ENCODE peak calls at places on chromosomes 6 and 20, in eight cellular contexts. M is AG09309; R is colonic mucosa; Z is brain microvascular endothelial cell; P is GM06990; T is A549; W is CD8-positive, alpha-beta T cell; C is ovary. F is an unnamed sample.

GRCh38 chr6:35415065-35415880 is 36.9 kb upstream of the FANCE start:
- DNase-seq in M (peak), R (peak), Z (peak), P (no peak), T (peak), W (no peak), C (peak), F (no peak)

GRCh38 chr20:53089866-53090265 is 117.7 kb downstream of the TSHZ2 start:
- DNase-seq in M (no peak), R (no peak), Z (no peak), P (no peak), T (no peak), W (no peak), C (no peak), F (no peak)

GRCh38 chr6:169115632-169116031 is 138.0 kb downstream of the THBS2 start:
- DNase-seq in M (no peak), R (no peak), Z (no peak), P (no peak), T (no peak), W (no peak), C (no peak), F (no peak)

GRCh38 chr20:10985536-10985935 is 311.7 kb upstream of the JAG1 start:
- DNase-seq in M (no peak), R (no peak), Z (peak), P (no peak), T (no peak), W (no peak), C (no peak), F (peak)

GRCh38 chr6:169454872-169455204 is 201.2 kb upstream of the THBS2 start:
- DNase-seq in M (no peak), R (no peak), Z (no peak), P (no peak), T (no peak), W (no peak), C (no peak), F (no peak)

GRCh38 chr6:96391776-96392175 is 129.8 kb upstream of the UFL1 start:
- DNase-seq in M (no peak), R (no peak), Z (no peak), P (no peak), T (no peak), W (no peak), C (no peak), F (no peak)

GRCh38 chr6:9126845-9127560 is 691.7 kb upstream of the SLC35B3 start:
- DNase-seq in M (no peak), R (no peak), Z (peak), P (no peak), T (peak), W (no peak), C (no peak), F (no peak)

GRCh38 chr20:43379239-43379917 is 78.3 kb upstream of the SRSF6 start:
- DNase-seq in M (peak), R (no peak), Z (peak), P (no peak), T (peak), W (no peak), C (no peak), F (peak)

GRCh38 chr6:44542401-44543116 is 155.1 kb downstream of the CDC5L start:
- DNase-seq in M (no peak), R (no peak), Z (no peak), P (no peak), T (no peak), W (no peak), C (no peak), F (no peak)

GRCh38 chr20:13142143-13142542 is 78.9 kb upstream of the ISM1 start:
- DNase-seq in M (no peak), R (no peak), Z (no peak), P (no peak), T (no peak), W (no peak), C (no peak), F (no peak)

GRCh38 chr6:52994789-52995078 is 350 bp downstream of the GSTA4 start:
- DNase-seq in M (no peak), R (peak), Z (no peak), P (no peak), T (no peak), W (peak), C (peak), F (no peak)

GRCh38 chr20:22403860-22404608 is 180.3 kb downstream of the FOXA2 start:
- DNase-seq in M (no peak), R (peak), Z (no peak), P (no peak), T (no peak), W (no peak), C (no peak), F (no peak)

GRCh38 chr6:296151-297122 is 4.2 kb downstream of the DUSP22 start:
- DNase-seq in M (no peak), R (no peak), Z (no peak), P (peak), T (no peak), W (peak), C (no peak), F (no peak)
- H3K4me3 ChIP-seq in M (no peak), R (no peak), Z (no peak), P (peak), T (no peak), W (no peak), C (no peak), F (no peak)

DNA sequence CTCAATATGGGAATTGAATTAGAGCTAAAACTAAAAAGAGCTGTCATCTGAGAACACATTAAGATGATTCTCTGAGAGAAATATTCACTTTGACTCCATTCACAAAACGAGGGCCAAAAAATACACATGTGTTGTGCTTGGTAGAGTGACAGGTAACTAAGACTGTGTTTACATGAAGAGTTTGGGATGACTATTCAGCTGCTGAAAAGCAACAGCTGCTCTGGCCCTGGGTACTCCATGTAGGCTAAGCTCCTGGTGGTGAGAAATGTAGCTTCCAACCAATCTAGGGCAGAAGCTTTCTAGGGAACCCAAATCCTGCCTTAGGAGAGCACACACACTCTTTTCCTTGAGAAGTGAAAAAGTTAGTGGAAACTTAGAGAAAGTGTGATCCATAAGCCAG is 184.5 kb downstream of the COL21A1 start:
- DNase-seq in M (no peak), R (no peak), Z (no peak), P (no peak), T (no peak), W (no peak), C (no peak), F (no peak)
- TF ChIP-seq CTCF in M (no peak), R (no peak), Z (no peak), P (no peak), T (no peak), W (no peak), C (no peak), F (no peak)

DNA sequence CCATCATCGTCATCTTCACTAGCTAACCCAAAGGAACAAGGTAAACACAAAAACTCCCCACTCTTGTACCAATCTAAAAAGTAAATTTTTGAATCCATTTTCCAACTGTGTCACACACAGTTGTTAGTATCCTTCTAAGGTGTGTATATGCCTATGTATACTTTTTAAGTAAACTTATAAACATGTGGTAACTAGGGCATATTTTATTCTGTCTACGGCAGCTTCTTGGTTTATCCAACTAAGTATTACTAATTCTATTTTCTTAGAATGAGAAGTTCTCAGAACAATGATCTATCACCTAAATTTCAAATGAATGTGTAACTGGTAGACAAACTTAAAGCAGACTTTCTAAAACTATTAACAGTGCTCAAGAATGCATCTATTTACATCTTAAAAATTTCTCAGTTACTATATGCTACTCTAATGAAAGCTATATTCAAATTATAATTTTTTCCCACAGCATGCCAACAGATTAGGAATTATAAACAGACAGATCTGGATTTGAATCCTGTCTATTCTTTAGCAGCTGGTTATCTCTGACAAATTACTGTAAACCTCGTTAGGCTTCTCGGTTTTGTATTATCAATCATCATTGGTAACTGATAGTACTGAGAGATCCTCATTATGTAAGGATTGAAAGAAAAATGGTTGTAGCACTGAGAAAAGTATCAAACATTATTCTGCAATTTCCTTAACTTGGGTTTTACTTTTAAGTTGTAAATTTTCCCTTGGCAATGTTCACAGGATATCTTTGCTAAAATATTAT is 1.7 kb upstream of the PLN start:
- DNase-seq in M (no peak), R (no peak), Z (no peak), P (no peak), T (no peak), W (no peak), C (no peak), F (no peak)
- H3K4me3 ChIP-seq in M (no peak), R (no peak), Z (no peak), P (no peak), T (no peak), W (no peak), C (peak), F (no peak)

DNA sequence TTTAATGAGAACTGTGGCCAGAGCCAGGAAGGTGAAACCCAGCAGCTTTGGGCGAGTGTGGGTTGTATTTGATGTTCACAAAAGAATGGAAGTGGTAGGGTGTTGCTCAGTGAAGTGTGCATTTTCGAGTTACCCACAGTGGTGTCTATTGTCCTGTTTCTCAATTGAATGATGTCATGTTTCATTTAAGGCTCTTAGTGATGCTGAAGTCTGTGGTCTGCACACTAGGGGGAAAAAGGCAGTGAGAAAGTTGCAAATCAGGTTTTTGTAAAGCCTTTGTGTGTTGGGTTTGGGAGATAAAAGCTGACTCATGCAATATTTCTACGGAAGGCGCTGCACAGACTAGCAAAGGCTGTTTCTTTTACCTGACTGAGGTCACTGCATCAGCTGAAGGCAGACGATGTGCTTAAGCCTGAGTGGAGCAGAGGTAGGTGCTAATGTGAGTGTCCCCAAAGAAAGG is 121.1 kb downstream of the PLEKHG1 start:
- DNase-seq in M (no peak), R (no peak), Z (peak), P (peak), T (no peak), W (no peak), C (no peak), F (peak)
- TF ChIP-seq CTCF in M (no peak), R (no peak), Z (peak), P (no peak), T (no peak), W (no peak), C (no peak), F (no peak)

GRCh38 chr6:157383471-157383870 is 2.5 kb downstream of the ZDHHC14 start:
- DNase-seq in M (no peak), R (no peak), Z (no peak), P (no peak), T (no peak), W (no peak), C (no peak), F (no peak)
- H3K4me3 ChIP-seq in M (no peak), R (no peak), Z (no peak), P (no peak), T (no peak), W (no peak), C (peak), F (peak)

DNA sequence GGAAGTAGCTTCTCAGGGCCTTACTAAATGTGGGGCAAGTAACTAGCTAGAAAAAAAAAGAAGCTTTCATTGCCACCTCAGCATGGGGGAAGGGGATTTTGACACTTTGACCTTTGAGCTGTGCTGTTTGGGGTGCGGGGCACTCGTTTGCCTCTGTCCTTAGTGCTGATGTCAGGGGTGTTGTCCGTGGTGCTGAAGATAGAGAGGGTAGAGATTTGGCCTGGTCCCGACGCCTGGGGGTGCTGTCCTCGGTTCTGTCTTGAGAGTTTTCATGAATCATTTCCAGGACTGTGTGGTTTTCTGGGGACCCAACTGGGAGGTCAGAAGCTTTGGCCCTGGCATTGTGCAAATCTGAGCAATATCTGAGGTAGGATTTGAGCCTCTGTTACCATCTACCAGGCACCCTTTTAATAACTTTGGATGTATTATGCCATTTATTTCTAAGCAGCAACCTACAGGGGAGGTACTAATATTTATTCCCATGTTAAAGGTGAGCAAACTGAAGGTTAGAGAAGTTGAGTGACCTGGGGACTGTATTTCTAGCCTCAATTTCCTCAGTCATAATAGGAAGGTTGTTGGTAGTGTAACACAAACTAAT is 78.0 kb downstream of the DLGAP4 start:
- DNase-seq in M (no peak), R (peak), Z (peak), P (no peak), T (no peak), W (no peak), C (no peak), F (no peak)
- TF ChIP-seq CTCF in M (peak), R (no peak), Z (peak), P (peak), T (no peak), W (no peak), C (no peak), F (peak)

GRCh38 chr6:110013396-110013795 is 35.3 kb downstream of the GPR6 start:
- DNase-seq in M (no peak), R (no peak), Z (no peak), P (no peak), T (no peak), W (no peak), C (no peak), F (no peak)
- H3K4me3 ChIP-seq in M (no peak), R (no peak), Z (no peak), P (no peak), T (no peak), W (no peak), C (no peak), F (no peak)

DNA sequence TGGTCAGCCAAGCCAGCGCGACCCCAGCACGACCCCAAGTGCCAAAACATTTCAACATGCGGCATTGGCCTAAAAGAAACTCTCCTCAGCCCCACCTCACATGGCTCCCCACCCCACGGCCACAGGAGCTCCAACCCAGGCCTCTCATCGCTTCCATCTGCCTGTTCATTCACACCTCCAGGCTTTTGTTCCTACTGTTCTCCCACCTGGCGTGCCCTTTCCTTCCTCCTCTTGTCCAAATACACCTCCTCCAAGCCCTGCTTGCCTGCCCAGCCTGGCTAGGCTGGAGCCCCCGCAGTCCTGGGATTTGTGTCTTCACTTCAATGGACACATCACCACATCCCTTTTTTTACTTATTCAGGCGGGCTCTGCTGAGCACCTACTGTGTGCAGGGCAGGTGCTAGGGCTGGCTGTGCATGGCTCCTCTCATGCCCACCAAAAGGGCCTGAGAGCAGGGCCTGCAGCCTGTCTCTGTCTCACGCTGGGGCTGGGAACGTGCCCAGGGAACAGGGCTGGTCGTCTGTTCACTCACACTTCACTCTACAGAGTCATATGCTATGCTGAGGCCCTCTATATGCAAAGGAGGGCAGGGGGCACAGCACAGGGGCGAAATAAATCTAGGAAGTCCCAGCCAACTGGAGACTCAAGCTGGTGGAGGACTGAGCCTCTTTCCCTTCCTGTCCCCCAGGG is 61.2 kb downstream of the GRM4 start:
- DNase-seq in M (no peak), R (no peak), Z (no peak), P (no peak), T (no peak), W (no peak), C (no peak), F (no peak)
- TF ChIP-seq CTCF in M (no peak), R (no peak), Z (no peak), P (no peak), T (no peak), W (no peak), C (no peak), F (no peak)

DNA sequence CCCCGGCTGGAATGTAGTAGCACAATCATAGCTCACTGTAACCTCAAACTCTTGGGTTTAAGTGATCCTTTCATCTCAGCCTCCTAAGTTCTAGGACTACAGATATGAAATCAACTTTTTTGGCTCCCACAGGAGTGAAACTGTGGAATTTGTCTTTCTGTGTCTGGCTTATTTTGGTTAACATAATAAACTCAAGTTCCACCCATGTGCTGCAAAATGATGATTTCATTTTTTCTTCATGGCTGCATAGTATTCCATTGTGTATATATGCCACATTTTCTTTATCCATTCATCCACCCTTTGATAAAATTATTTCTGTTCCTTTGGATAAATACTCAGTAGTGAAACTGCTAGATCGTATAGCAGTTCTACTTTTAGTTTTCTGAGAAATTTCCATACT is 29.9 kb downstream of the RNGTT start:
- DNase-seq in M (no peak), R (no peak), Z (no peak), P (no peak), T (no peak), W (no peak), C (no peak), F (no peak)
- H3K4me3 ChIP-seq in M (no peak), R (no peak), Z (no peak), P (no peak), T (no peak), W (no peak), C (no peak), F (no peak)

DNA sequence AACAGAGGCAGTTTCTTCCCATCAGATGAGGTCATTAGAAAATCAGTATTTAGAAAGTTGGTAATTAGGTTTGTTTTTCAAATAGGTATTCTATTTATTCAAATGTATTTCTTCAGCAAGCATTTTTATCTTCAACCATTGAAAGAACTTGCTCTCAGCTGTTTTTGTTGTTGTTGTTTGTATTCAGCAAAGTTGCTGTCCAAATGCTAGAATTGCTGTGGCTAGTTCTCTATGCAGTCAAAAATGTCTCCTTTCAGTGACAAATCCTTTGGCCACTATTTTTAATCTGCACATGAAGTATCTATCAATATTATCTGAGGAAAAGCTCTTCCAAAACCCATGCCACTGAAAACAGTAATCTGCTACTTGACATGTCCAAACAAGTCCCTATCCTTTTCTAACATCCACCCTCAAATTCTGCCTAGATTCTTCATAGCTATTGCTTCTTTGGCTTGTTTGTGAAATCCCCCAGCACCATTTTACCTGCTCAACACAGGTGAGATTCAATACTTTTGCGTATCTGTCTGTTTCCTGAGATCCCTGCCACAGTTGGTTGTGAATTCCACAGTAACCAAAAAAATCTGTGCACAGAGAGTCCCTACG is 1005.4 kb downstream of the GRIK2 start:
- DNase-seq in M (no peak), R (no peak), Z (no peak), P (no peak), T (no peak), W (no peak), C (no peak), F (no peak)
- TF ChIP-seq CTCF in M (no peak), R (no peak), Z (no peak), P (no peak), T (no peak), W (no peak), C (no peak), F (no peak)

F was measured in epithelial cell of proximal tubule.